ENCODE peak calls at places on chromosomes 6 and 20, in six cellular contexts. E is GM12878, L is breast epithelium, D is testis, Z is spleen, S is uterus. U is an unnamed sample.

GRCh38 chr6:148507774-148508173 is 165.1 kb downstream of the SASH1 start:
- DNase-seq in L (no peak), D (peak; percentile 66), Z (no peak), S (no peak), E (no peak), U (no peak)

GRCh38 chr20:38218566-38218885 is 42.0 kb downstream of the KIAA1755 start:
- DNase-seq in E (no peak), Z (peak; percentile 39), S (no peak), D (no peak), L (no peak), U (no peak)

GRCh38 chr20:63155266-63156165 is 60.4 kb downstream of the YTHDF1 start:
- DNase-seq in L (no peak), Z (peak; percentile 48), D (no peak), E (no peak), S (no peak), U (no peak)

GRCh38 chr20:52500150-52500549 is 308.6 kb upstream of the ZFP64 start:
- DNase-seq in L (no peak), E (no peak), Z (no peak), D (no peak), S (no peak), U (no peak)

GRCh38 chr6:151763938-151764680 is 43.4 kb upstream of the ESR1 start:
- DNase-seq in Z (peak; percentile 85), L (peak; percentile 95), E (no peak), D (peak; percentile 96), S (peak; percentile 94), U (no peak)

GRCh38 chr6:6713660-6714446 is 125.3 kb downstream of the LY86 start:
- DNase-seq in S (no peak), D (no peak), E (no peak), L (no peak), Z (no peak), U (no peak)

GRCh38 chr6:155968921-155969320 is 513.3 kb upstream of the NOX3 start:
- DNase-seq in L (no peak), Z (no peak), D (no peak), S (no peak), E (no peak), U (no peak)

GRCh38 chr6:129675669-129676472 is 34.1 kb downstream of the ARHGAP18 start:
- DNase-seq in E (no peak), S (no peak), Z (no peak), D (no peak), L (no peak), U (no peak)

GRCh38 chr20:39954585-39954984 is 734.5 kb downstream of the MAFB start:
- DNase-seq in S (no peak), L (no peak), Z (no peak), E (no peak), D (peak; percentile 20), U (no peak)

GRCh38 chr20:45235995-45236394 is 14.8 kb downstream of the SEMG2 start:
- DNase-seq in D (peak; percentile 23), E (no peak), L (no peak), Z (no peak), S (no peak), U (no peak)

GRCh38 chr6:47741807-47742206 is 40.0 kb upstream of the OPN5 start:
- DNase-seq in E (no peak), Z (no peak), D (no peak), S (no peak), L (no peak), U (no peak)

GRCh38 chr20:61935926-61936700 is 129.6 kb downstream of the TAF4 start:
- DNase-seq in E (no peak), L (no peak), D (no peak), Z (peak; percentile 28), S (no peak), U (no peak)

GRCh38 chr6:41161851-41162552 is 914 bp downstream of the TREM2 start:
- DNase-seq in Z (no peak), D (no peak), E (no peak), S (no peak), L (no peak), U (no peak)

GRCh38 chr6:65922049-65922448 is 215.0 kb upstream of the EYS start:
- DNase-seq in D (no peak), Z (no peak), E (peak; percentile 20), L (no peak), S (no peak), U (no peak)

GRCh38 chr6:156434795-156435190 is 342.4 kb upstream of the ARID1B start:
- DNase-seq in S (no peak), L (no peak), Z (no peak), E (no peak), D (no peak), U (no peak)

GRCh38 chr20:4717816-4718215 is 3.9 kb upstream of the PRND start:
- DNase-seq in L (no peak), Z (no peak), S (no peak), D (no peak), E (no peak), U (no peak)

GRCh38 chr20:1505871-1506270 is 14.7 kb upstream of the SIRPB2 start:
- DNase-seq in D (no peak), S (no peak), L (no peak), Z (no peak), E (no peak), U (no peak)

GRCh38 chr20:2847802-2848201 is 7.3 kb downstream of the VPS16 start:
- DNase-seq in D (no peak), Z (no peak), L (no peak), S (no peak), E (no peak), U (no peak)

GRCh38 chr20:44089987-44090674 is 96.9 kb downstream of the JPH2 start:
- DNase-seq in Z (no peak), D (peak; percentile 64), S (no peak), L (no peak), E (peak; percentile 57), U (no peak)

GRCh38 chr6:31114970-31115849 is 610 bp downstream of the PSORS1C1 start:
- DNase-seq in L (no peak), D (no peak), S (peak; percentile 42), Z (peak; percentile 9), E (no peak), U (no peak)

GRCh38 chr6:142088858-142089216 is 43.9 kb upstream of the GJE1 start:
- DNase-seq in D (peak; percentile 37), Z (no peak), L (no peak), E (no peak), S (no peak), U (no peak)

GRCh38 chr20:17624551-17625245 is 54.8 kb downstream of the DSTN start:
- DNase-seq in D (no peak), Z (peak; percentile 71), L (no peak), E (no peak), S (peak; percentile 15), U (no peak)

GRCh38 chr20:37907677-37908397 is 4.9 kb downstream of the VSTM2L start:
- DNase-seq in D (peak; percentile 69), E (no peak), Z (no peak), S (no peak), L (no peak), U (no peak)

GRCh38 chr6:4401408-4402367 is 266.3 kb upstream of the ECI2 start:
- DNase-seq in L (no peak), D (peak; percentile 45), S (no peak), E (no peak), Z (no peak), U (no peak)

GRCh38 chr20:55205684-55206083 is 730.3 kb downstream of the DOK5 start:
- DNase-seq in L (no peak), Z (no peak), S (no peak), D (no peak), E (no peak), U (no peak)

GRCh38 chr20:46031014-46031569 is 2.1 kb downstream of the SLC12A5 start:
- DNase-seq in E (no peak), D (no peak), L (no peak), S (no peak), Z (no peak), U (no peak)

DNA sequence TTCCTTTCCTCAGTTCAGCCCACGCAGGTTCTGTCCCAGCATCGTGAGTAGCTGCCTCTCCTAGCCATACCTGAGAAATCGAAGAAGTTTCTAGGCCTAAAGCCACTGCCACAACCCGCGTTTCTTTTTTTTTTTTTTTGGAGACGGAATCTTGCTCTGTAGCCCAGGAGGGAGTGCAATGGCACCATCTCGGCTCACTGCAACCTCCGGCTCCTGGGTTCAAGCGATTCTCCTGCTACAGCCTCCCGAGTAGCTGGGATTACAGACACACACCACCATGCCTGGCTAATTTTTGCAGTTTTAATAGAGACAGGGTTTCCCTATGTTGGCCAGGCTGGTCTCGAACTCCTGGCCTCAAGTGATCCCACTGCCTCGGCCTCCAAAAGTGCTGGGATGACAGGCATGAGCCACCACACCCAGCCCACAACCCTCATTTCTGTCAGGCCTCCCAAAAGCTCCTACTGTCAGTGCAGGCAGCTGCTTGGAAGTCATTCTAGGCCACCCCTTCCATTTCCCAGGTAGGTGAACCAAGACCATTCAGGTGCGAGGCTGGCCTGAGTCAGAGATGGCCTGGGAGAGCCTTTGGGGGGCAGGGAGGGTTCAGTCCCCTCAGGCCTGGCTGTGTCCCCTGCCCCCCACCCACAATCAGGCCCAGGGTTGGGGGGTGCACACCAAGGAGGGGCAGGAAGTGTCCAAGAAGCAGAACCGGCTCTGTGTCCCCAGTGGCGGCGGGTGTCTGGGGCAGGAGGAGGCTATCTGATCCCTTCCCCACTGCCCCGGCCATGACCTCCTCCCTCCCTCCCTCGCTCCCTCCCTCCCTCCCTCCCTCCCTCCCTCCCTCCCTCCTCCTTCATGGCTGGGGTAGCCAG is 47.2 kb downstream of the NOL4L start:
- DNase-seq in D (no peak), Z (peak; percentile 83), S (no peak), E (no peak), L (no peak), U (no peak)
- H3K27ac ChIP-seq in D (no peak overlapping the region), Z (peak overlapping the region; percentile 60), S (no peak overlapping the region), E (no peak overlapping the region), L (no peak overlapping the region), U (peak overlapping the region; percentile 71)

DNA sequence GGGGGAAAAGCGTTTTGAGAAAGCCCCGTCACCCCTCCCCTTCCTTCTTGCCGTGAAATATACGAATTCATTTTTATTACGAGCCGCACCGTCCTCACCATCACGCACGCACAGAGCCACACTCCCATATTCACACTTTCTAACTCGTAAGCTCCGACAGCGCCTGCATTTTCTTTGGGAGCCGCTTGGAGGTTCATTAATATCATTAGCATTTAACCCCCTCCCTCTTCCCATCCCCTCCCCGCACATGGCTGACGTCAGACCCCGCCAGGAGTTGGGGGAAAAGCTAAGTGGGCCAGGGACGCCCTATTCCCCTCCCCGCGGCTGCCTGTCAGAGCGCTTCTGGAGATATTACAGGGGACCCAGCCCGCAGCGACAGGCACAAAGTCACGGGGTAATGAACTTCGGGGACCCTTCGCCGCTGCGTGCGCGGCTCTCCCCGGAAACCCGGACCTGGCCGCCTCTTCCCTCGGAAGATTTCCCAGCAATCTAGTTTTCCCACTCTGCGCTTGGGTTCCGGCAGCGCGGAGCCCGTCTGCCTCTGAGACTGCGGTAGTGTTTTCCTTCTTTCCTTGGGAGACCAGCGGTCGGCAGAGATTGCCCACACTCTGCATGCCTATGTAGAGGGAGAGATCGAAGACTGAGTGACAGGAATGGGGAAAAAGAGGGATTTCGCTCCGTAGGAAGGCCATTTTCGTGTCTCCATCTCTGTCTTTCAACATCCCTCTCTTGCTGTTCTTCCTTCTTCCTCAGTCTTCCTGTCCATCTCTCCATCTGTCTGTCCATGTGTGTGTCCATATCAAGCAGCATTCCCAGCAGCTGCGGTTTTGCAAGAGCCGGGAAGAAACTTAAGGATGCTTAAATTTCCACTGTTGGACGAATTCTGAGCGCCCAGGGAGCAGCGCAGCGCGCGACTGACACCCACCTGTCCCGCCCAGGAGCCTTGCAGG is at the start of gene NR2E1:
- DNase-seq in L (no peak), E (no peak), D (no peak), Z (no peak), S (no peak), U (no peak)
- H3K27me3 ChIP-seq in L (peaks cover 100% of the 10 kb centered on the region), E (peaks cover 39% of the 10 kb centered on the region), D (peaks cover 3% of the 10 kb centered on the region), Z (peaks cover 100% of the 10 kb centered on the region), S (peaks cover 85% of the 10 kb centered on the region), U (peaks cover 50% of the 10 kb centered on the region)

GRCh38 chr6:42783177-42783875 is 1.5 kb downstream of the BICRAL start:
- DNase-seq in Z (peak; percentile 94), L (peak; percentile 62), S (peak; percentile 75), D (peak; percentile 77), E (no peak), U (no peak)
- TF ChIP-seq POLR2A in Z (no peak), L (peak; percentile 63), S (no peak), D (no peak), E (peak; percentile 89), U (no peak)

GRCh38 chr6:138958595-138958994 is 29.5 kb downstream of the REPS1 start:
- DNase-seq in E (no peak), D (no peak), L (no peak), S (no peak), Z (no peak), U (no peak)
- H3K27ac ChIP-seq in E (no peak overlapping the region), D (no peak overlapping the region), L (peak overlapping the region; percentile 57), S (no peak overlapping the region), Z (no peak overlapping the region), U (peak overlapping the region; percentile 18)

U was measured in esophagus squamous epithelium.